ENCODE peak calls at places on chromosomes 16 and 17, in four cellular contexts. B, Z, Q and O are unnamed samples.

GRCh38 chr17:28916302-28916934 is 13.5 kb upstream of the DHRS13 start:
- DNase-seq in B (peak; percentile 37), Q (no peak), Z (peak; percentile 64), O (peak; percentile 48)

GRCh38 chr17:82424001-82424862 is 5.8 kb upstream of the OGFOD3 start:
- DNase-seq in B (peak; percentile 31), Z (peak; percentile 56), Q (no peak), O (no peak)

GRCh38 chr16:89785523-89786155 is 30.8 kb downstream of the FANCA start:
- DNase-seq in B (no peak), Q (no peak), Z (no peak), O (no peak)

GRCh38 chr17:45091778-45092425 is 30.8 kb downstream of the NMT1 start:
- DNase-seq in Z (peak; percentile 25), Q (no peak), B (no peak), O (no peak)

GRCh38 chr17:69669441-69670178 is 255.1 kb downstream of the MAP2K6 start:
- DNase-seq in B (no peak), Q (no peak), Z (no peak), O (no peak)

GRCh38 chr16:12532871-12533610 is 270.6 kb downstream of the CPPED1 start:
- DNase-seq in Z (no peak), Q (no peak), B (no peak), O (no peak)

GRCh38 chr17:38598536-38598935 is 7.2 kb downstream of the SRCIN1 start:
- DNase-seq in Q (no peak), Z (peak; percentile 76), B (peak; percentile 84), O (peak; percentile 79)

GRCh38 chr17:40086150-40087044 is 14.0 kb downstream of the NR1D1 start:
- DNase-seq in Z (peak; percentile 56), Q (peak; percentile 89), B (peak; percentile 78), O (peak; percentile 82)

GRCh38 chr16:71927383-71927782 is 32.1 kb downstream of the IST1 start:
- DNase-seq in Q (no peak), Z (peak; percentile 93), B (peak; percentile 38), O (no peak)

GRCh38 chr16:77344306-77344705 is 90.5 kb downstream of the ADAMTS18 start:
- DNase-seq in B (no peak), Q (no peak), Z (no peak), O (no peak)

GRCh38 chr16:85284138-85284897 is 172.0 kb upstream of the CIBAR2 start:
- DNase-seq in B (no peak), Q (no peak), Z (no peak), O (peak; percentile 37)

GRCh38 chr17:12024332-12024731 is 3.7 kb downstream of the MAP2K4 start:
- DNase-seq in B (no peak), Z (peak; percentile 66), Q (no peak), O (no peak)

GRCh38 chr16:84144301-84144858 is 597 bp downstream of the HSDL1 start:
- DNase-seq in B (peak; percentile 44), Z (peak; percentile 13), Q (no peak), O (peak; percentile 58)

GRCh38 chr17:8435245-8436168 is at the start of gene NDEL1:
- DNase-seq in Z (peak; percentile 98), B (peak; percentile 99), Q (peak; percentile 100), O (peak; percentile 99)

GRCh38 chr16:51818342-51818944 is 667.4 kb upstream of the SALL1 start:
- DNase-seq in Z (peak; percentile 73), B (peak; percentile 65), Q (no peak), O (peak; percentile 82)

GRCh38 chr16:88465387-88465983 is 12.4 kb downstream of the ZFPM1 start:
- DNase-seq in Q (no peak), B (no peak), Z (no peak), O (no peak)

GRCh38 chr17:6868579-6868978 is 37.0 kb upstream of the TEKT1 start:
- DNase-seq in B (no peak), Q (no peak), Z (no peak), O (no peak)

GRCh38 chr16:67395458-67396158 is 2.3 kb upstream of the TPPP3 start:
- DNase-seq in B (no peak), Q (no peak), Z (no peak), O (peak; percentile 82)

GRCh38 chr16:1093284-1094123 is 2.5 kb downstream of the C1QTNF8 start:
- DNase-seq in B (no peak), Q (no peak), Z (peak; percentile 11), O (no peak)

GRCh38 chr17:33978889-33979288 is 276.2 kb upstream of the CCL2 start:
- DNase-seq in Q (no peak), Z (no peak), B (no peak), O (no peak)

GRCh38 chr17:30234954-30235353 is 543 bp downstream of the SLC6A4 start:
- DNase-seq in Z (no peak), B (peak; percentile 88), Q (no peak), O (no peak)

GRCh38 chr17:52027620-52028019 is 130.9 kb downstream of the CA10 start:
- DNase-seq in Q (no peak), Z (peak; percentile 56), B (no peak), O (no peak)

GRCh38 chr16:11105038-11105903 is 150.7 kb downstream of the SOCS1 start:
- DNase-seq in B (no peak), Q (no peak), Z (peak; percentile 97), O (no peak)

GRCh38 chr17:31379796-31380195 is 11.7 kb upstream of the RAB11FIP4 start:
- DNase-seq in Q (no peak), Z (no peak), B (no peak), O (no peak)

GRCh38 chr17:31381165-31381668 is 10.3 kb upstream of the RAB11FIP4 start:
- DNase-seq in Z (no peak), B (no peak), Q (no peak), O (no peak)

GRCh38 chr17:31374503-31374902 is 17.0 kb upstream of the RAB11FIP4 start:
- DNase-seq in Q (no peak), Z (no peak), B (no peak), O (no peak)

GRCh38 chr17:31374083-31374447 is 17.4 kb upstream of the RAB11FIP4 start:
- DNase-seq in Q (no peak), Z (no peak), B (no peak), O (no peak)

DNA sequence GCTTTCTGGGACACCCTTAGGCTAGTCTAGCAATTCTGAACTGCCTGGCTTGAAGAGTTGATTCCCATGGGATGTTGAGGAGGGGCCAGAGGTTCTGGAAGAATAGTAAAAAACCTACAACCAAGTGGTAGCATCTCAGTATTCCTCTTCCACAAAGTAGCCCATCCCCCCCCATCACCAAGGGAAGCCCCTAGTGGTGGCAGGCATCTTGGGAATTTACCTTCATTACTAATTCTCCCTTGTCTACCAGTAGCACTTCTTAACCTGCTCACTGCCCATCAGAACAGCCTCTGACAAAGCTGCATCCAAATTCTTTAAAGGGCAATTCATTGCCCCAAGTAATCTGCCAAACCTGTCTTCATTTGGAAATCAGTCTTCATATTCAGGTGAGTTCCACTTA is 12.8 kb upstream of the RAB11FIP4 start:
- DNase-seq in Z (no peak), B (no peak), Q (no peak), O (no peak)
- TF ChIP-seq CTCF in Z (no peak), B (no peak), Q (no peak), O (no peak)

DNA sequence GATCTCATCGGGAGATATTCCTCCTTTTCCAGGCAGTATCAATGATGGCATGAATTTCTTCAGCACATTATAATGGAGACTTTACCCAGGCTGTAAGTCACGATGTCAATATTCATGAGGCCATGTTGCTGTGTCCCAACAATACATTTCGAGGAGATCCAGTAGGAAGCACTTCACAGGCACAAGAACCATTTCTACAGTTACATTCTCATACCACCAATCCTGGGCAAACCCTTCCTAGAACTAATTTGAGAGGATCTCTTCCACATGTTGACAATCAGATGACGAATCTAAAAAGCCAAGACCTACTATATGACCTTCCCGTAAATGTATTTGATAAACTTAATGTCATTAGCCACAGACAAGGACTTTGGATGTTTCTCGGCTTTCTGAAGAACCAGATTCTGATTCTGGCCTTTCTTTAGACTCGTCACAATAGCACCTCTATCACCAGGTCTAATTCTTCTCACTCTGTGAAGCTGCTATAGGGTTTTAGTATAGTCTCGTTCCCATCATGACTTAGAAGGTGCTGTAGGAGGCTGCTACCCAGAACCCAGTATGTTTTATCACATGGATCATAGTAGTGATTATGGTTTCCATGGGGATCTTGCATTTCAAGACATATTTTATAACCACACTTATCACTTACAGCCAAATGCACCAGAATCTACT is 40.2 kb downstream of the C16orf87 start:
- DNase-seq in B (no peak), Q (no peak), Z (no peak), O (no peak)
- TF ChIP-seq CTCF in B (no peak), Q (no peak), Z (no peak), O (no peak)

GRCh38 chr16:2511128-2511785 is 2.5 kb upstream of the ATP6V0C start:
- DNase-seq in Z (peak; percentile 57), Q (no peak), B (no peak), O (no peak)

GRCh38 chr16:2513405-2514332 is at the start of gene ATP6V0C:
- DNase-seq in Q (peak; percentile 95), B (peak; percentile 96), Z (peak; percentile 86), O (peak; percentile 91)

GRCh38 chr16:2511996-2512919 is 1.5 kb upstream of the ATP6V0C start:
- DNase-seq in Q (no peak), B (no peak), Z (no peak), O (no peak)

GRCh38 chr16:2514333-2515179 is 804 bp downstream of the ATP6V0C start:
- DNase-seq in Q (no peak), Z (no peak), B (no peak), O (no peak)

GRCh38 chr16:2512920-2513404 is 790 bp upstream of the ATP6V0C start:
- DNase-seq in Z (no peak), Q (no peak), B (no peak), O (peak; percentile 50)
- TF ChIP-seq CTCF in Z (no peak), Q (no peak), B (no peak), O (no peak)

GRCh38 chr17:50177983-50178834 is 12.4 kb downstream of the SGCA start:
- DNase-seq in B (peak; percentile 74), Z (peak; percentile 95), Q (peak; percentile 99), O (peak; percentile 73)
- TF ChIP-seq CTCF in B (peak; percentile 70), Z (peak; percentile 55), Q (peak; percentile 52), O (no peak)

GRCh38 chr17:44084921-44085320 is 14.4 kb downstream of the G6PC3 start:
- DNase-seq in B (no peak), Z (no peak), Q (no peak), O (no peak)

GRCh38 chr17:44082206-44082605 is 11.7 kb downstream of the G6PC3 start:
- DNase-seq in Q (no peak), Z (no peak), B (no peak), O (no peak)

GRCh38 chr17:44083250-44083849 is 12.8 kb downstream of the G6PC3 start:
- DNase-seq in Q (no peak), B (no peak), Z (no peak), O (no peak)

GRCh38 chr17:44081681-44082080 is 11.1 kb downstream of the G6PC3 start:
- DNase-seq in B (no peak), Q (no peak), Z (no peak), O (no peak)

DNA sequence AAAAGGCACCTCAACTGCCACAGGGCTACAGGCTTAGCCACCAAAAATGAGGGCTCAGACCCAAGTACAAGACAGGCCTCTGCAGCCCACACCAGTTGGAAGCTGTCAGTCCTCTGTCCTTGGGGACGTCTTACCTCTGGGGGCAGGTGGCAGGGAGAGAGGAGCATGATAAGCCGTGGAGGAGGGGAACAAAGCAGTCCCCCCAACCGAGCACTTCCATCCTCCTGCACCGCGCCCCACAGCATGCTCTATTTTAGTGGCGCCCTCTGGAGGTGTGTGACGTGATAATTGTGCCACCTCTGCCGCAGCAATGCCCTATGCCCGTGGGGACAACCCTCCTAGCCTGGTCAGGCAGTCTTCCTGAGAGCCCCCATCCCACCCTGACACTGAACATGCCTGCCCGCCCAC is 13.6 kb downstream of the G6PC3 start:
- DNase-seq in B (no peak), Z (no peak), Q (no peak), O (peak; percentile 69)
- TF ChIP-seq CTCF in B (peak; percentile 27), Z (peak; percentile 26), Q (peak; percentile 43), O (peak; percentile 60)